ENCODE peak calls at places on chromosomes 3 and 15, in four cellular contexts. V is HepG2, S is SK-N-SH, Z is K562. K is an unnamed sample.

GRCh38 chr3:111723293-111723963 is 128.3 kb upstream of the ZBED2 start:
- DNase-seq in V (no peak), S (no peak), Z (no peak), K (no peak)

GRCh38 chr3:134369231-134369741 is 5.0 kb downstream of the AMOTL2 start:
- DNase-seq in V (no peak), S (no peak), Z (no peak), K (no peak)

GRCh38 chr3:31779514-31779913 is 201.5 kb downstream of the OSBPL10 start:
- DNase-seq in V (peak), S (no peak), Z (no peak), K (no peak)

GRCh38 chr3:46349484-46350261 is 4.2 kb upstream of the CCR2 start:
- DNase-seq in V (no peak), S (no peak), Z (no peak), K (no peak)

GRCh38 chr3:188469228-188469885 is 315.4 kb downstream of the LPP start:
- DNase-seq in V (no peak), S (no peak), Z (no peak), K (no peak)

GRCh38 chr3:23079976-23080375 is 123.2 kb upstream of the UBE2E2 start:
- DNase-seq in V (no peak), S (no peak), Z (no peak), K (no peak)

GRCh38 chr3:77236118-77236517 is 196.2 kb downstream of the ROBO2 start:
- DNase-seq in V (no peak), S (no peak), Z (peak), K (no peak)

GRCh38 chr3:26558257-26558656 is 64.3 kb upstream of the LRRC3B start:
- DNase-seq in V (no peak), S (no peak), Z (no peak), K (no peak)

GRCh38 chr15:81322708-81323253 is 1.2 kb downstream of the STARD5 start:
- DNase-seq in V (no peak), S (no peak), Z (peak), K (no peak)

GRCh38 chr3:158532099-158532734 is 38.8 kb upstream of the MLF1 start:
- DNase-seq in V (peak), S (peak), Z (peak), K (peak)

GRCh38 chr15:38217181-38217580 is 35.5 kb upstream of the SPRED1 start:
- DNase-seq in V (no peak), S (no peak), Z (no peak), K (no peak)

GRCh38 chr15:89760303-89761008 is 9.4 kb upstream of the MESP1 start:
- DNase-seq in V (peak), S (peak), Z (peak), K (peak)

GRCh38 chr15:61731081-61731480 is 329.2 kb downstream of the VPS13C start:
- DNase-seq in V (no peak), S (no peak), Z (no peak), K (no peak)

GRCh38 chr3:47791193-47791855 is 9.6 kb upstream of the SMARCC1 start:
- DNase-seq in V (no peak), S (no peak), Z (no peak), K (no peak)

GRCh38 chr3:53082736-53083135 is 36.9 kb upstream of the SFMBT1 start:
- DNase-seq in V (no peak), S (no peak), Z (no peak), K (no peak)

GRCh38 chr3:53085476-53085875 is 39.6 kb upstream of the SFMBT1 start:
- DNase-seq in V (no peak), S (no peak), Z (no peak), K (no peak)

GRCh38 chr3:53083949-53084309 is 38.1 kb upstream of the SFMBT1 start:
- DNase-seq in V (no peak), S (no peak), Z (peak), K (no peak)

GRCh38 chr3:53083496-53083895 is 37.6 kb upstream of the SFMBT1 start:
- DNase-seq in V (no peak), S (peak), Z (peak), K (no peak)

DNA sequence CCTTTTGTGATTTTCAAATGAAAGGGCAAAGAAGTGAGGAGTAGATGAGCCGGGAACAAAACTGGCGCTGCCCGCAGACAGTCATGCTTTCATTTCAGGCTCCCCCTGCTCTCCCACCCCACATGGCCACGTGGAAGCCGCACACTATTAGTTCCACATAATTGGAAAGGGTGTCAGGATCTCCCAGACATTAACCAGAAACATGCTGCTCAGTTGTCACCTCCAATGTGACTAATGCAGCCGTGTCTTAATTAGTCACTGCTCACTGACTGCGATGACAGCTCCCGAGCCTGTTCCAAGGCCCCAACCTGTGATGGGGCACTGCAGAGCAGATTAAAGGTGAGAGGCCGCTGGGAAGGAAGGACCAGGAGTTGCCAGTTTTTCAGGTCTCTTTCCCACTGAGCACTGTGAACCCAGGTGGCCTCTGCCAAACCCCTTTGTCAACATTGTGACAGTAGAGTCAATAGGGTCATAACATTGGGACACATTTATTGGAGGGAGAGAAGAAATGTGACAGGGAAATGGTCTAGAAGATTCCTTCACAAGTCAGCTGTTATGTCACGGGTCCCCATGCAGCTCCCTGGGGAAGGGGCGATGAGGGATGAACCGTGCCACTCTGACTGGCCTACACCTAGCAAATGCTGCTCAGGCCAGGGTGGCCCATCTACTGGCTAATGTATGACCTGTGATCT is 38.6 kb upstream of the SFMBT1 start:
- DNase-seq in V (peak), S (no peak), Z (peak), K (no peak)
- TF ChIP-seq ELF1 in V (no peak), S (no peak), Z (no peak), K (no peak)

GRCh38 chr3:117751691-117752090 is 1042.1 kb downstream of the TUSC7 start:
- DNase-seq in V (no peak), S (no peak), Z (no peak), K (no peak)

GRCh38 chr3:117750674-117751073 is 1041.1 kb downstream of the TUSC7 start:
- DNase-seq in V (no peak), S (no peak), Z (no peak), K (no peak)

GRCh38 chr3:117754058-117754457 is 1044.5 kb downstream of the TUSC7 start:
- DNase-seq in V (no peak), S (no peak), Z (no peak), K (no peak)

GRCh38 chr3:117754841-117755240 is 1045.3 kb downstream of the TUSC7 start:
- DNase-seq in V (no peak), S (no peak), Z (no peak), K (no peak)

DNA sequence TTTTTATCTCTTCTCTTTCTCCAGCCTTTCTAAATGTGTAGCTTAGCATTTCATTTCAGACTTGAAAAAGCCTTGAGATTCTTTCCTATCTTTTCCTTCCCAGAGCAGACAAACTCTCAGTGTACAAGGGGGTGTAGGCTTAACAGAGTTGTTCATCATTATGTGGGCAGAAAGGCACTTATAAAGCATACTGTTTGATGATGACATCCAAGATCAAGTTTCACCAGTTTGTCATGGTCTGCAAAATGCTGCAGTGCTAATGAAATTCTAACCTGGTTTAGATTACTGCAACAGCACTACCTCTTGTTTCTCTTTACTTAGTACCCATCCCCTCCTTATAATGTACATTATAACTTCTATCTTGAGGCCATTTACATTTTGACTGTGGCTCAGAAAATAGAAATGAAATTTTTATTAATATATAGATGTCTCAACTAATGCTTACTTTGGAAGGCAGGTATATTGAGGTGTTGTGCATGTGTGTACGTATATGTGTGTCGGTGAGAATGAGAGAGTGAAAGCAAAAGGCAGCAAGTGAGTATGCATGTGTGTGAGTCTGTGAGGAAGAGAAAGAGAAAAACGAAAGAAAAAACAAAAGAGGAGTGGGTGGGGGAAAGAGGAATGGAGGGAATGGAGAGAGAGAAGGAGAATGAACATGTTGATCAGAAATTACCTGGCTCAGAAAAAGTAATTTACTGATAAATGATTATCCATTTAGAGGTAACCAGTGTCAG is 1043.6 kb downstream of the TUSC7 start:
- DNase-seq in V (no peak), S (no peak), Z (no peak), K (no peak)
- TF ChIP-seq ELF1 in V (no peak), S (no peak), Z (no peak), K (no peak)

DNA sequence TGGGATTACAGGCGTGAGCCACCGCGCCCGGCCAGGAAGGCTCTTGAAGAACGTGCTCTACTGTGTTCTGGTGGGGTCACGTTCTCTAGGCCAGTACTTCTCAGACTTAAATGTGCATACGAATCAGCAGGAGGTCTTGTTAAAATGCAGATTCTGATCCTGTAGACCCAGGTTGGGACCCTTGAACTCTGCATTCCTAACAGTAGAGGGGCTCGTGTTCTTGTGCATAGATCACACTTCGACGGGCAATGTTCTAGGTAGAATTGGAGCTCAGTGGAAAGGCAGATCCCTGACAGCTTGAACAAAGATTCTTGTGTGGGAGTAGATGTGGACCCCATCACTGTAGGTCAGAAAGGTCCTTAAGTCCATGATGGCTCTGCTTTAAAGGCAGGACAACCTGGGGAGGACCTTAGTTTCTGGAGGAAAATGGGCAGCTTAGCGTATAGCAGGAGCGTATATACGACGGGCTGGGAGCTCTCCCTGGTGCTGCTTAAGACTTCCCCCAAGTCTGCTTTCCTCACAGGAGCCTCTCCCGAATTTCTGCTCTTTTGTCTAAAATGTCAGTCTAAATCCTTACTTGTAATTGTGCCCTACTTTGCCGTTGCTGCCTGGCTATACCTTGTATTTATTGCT is 16.9 kb upstream of the FAM81A start:
- DNase-seq in V (no peak), S (no peak), Z (no peak), K (no peak)
- TF ChIP-seq ELF1 in V (no peak), S (no peak), Z (no peak), K (no peak)

GRCh38 chr3:101200461-101200860 is 119.9 kb downstream of the IMPG2 start:
- DNase-seq in V (no peak), S (no peak), Z (peak), K (no peak)

GRCh38 chr3:101193957-101194356 is 126.4 kb downstream of the IMPG2 start:
- DNase-seq in V (no peak), S (no peak), Z (no peak), K (no peak)

GRCh38 chr3:101195951-101196713 is 124.2 kb downstream of the IMPG2 start:
- DNase-seq in V (peak), S (peak), Z (peak), K (peak)
- TF ChIP-seq ELF1 in V (no peak), S (peak), Z (peak), K (no peak)

GRCh38 chr15:74378853-74379252 is 11.4 kb upstream of the CYP11A1 start:
- DNase-seq in V (no peak), S (peak), Z (no peak), K (no peak)
- TF ChIP-seq ELF1 in V (no peak), S (no peak), Z (no peak), K (no peak)

DNA sequence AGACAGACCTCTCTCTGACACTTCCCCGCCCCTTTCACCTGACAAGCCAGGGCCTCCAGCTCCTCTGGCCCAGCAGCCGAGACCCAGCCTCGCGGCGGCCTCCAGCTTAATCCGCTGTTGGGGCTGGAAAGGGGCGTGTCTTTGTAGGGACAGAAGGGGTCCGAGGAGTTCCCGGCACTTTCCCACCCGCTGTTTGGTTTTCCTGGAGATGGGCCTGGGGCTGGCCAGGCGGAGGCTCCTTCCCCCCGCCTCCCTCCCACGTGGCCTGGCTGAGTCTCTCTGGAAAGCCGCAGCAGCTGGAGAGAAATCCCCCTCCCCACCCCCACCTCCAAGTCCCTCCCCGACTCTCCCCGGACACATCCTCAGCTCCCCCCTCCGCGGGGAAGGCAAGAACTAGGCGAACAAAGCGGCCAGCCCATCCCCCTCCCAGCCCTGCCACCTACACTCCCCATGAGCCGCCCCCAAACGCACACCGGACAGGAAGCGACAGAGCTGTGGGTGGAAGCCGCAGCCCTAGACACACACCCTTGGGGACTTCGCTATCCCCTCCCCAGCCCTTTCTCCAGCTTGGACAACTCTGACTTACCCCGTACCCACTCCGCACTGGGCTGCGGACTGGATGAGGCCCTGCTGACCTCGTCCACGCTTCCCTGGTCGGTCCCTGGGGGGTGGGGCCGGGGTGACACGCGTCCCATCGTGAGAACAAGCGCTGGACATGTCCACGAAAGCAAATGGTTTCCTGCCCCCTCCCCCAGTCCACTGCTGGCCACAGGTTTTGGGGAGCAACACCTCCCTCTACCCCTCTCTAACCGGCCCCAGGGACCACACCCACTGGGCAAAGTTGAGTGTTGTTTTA is 1.2 kb downstream of the IGDCC4 start:
- DNase-seq in V (no peak), S (peak), Z (peak), K (no peak)
- TF ChIP-seq ELF1 in V (no peak), S (no peak), Z (no peak), K (no peak)

DNA sequence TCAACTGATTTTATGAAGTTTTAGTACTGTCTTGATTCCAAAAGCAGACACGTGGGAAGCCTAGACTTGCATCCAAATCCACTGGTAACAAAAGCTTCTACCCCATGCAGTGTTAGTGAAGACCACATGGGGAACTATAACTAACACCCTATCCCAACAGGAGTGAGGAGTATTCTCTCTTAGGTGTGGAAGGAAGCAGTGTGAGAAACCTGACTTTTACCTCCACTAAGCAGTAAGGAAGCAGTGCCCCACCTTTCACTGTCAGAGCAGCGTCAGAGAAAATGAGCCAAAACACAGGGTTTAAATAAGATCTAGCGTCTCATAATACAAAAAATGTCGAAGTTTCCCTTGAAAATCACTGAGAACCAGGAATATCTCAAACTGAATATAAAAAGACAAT is 60.5 kb downstream of the DLG1 start:
- DNase-seq in V (no peak), S (no peak), Z (no peak), K (no peak)
- TF ChIP-seq ELF1 in V (no peak), S (no peak), Z (no peak), K (no peak)

GRCh38 chr3:150130404-150131100 is 159.9 kb upstream of the PFN2 start:
- DNase-seq in V (no peak), S (no peak), Z (no peak), K (no peak)
- TF ChIP-seq ELF1 in V (no peak), S (no peak), Z (no peak), K (no peak)

DNA sequence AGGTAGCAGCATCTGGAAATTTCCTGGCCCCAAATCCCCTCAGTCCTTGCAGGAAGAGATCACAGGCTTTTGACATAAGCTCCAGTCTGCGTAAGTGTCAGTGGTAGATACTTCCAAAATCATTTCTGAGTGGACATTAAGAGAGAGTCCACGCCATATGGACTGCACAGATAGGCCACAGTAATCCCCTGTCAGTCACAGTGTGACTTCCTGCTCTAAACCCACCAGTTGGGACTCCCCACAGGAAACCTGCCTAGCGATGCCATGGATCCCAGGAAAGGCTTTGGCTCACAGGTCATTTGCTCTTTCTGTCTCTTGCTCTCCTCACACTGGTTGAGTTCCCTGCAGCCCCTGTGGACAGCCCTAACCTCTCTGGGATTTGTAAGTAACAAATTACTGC is 28.8 kb upstream of the MKRN3 start:
- DNase-seq in V (no peak), S (no peak), Z (no peak), K (no peak)
- TF ChIP-seq ELF1 in V (no peak), S (no peak), Z (no peak), K (no peak)

K was measured in HCT116.